ENCODE peak calls at places on chromosomes 12 and 14, in seven cellular contexts. G is heart left ventricle, Q is Peyer's patch, W is fibroblast of lung, V is endodermal cell, P is bronchial epithelial cell, T is body of pancreas. Z is an unnamed sample.
A peak's percentile ranks its signal among the peaks of the same experiment; 100 is the strongest.

GRCh38 chr12:98745578-98746391 is 100.7 kb downstream of the APAF1 start:
- DNase-seq in V (peak; percentile 73), W (peak; percentile 21), Q (no peak), T (peak; percentile 14), P (no peak), G (no peak), Z (peak; percentile 33)

GRCh38 chr12:2058837-2059236 is 6.0 kb downstream of the CACNA1C start:
- DNase-seq in W (no peak), P (no peak), Q (no peak), T (no peak), G (no peak), V (peak; percentile 68), Z (no peak)

GRCh38 chr12:51188359-51189051 is 15.6 kb upstream of the TFCP2 start:
- DNase-seq in P (no peak), W (no peak), T (no peak), V (no peak), Q (peak; percentile 31), G (no peak), Z (no peak)

GRCh38 chr14:92644166-92644565 is 104.3 kb downstream of the LGMN start:
- DNase-seq in Q (no peak), G (no peak), P (peak; percentile 90), V (no peak), T (no peak), W (peak; percentile 52), Z (no peak)

GRCh38 chr12:84689638-84690037 is 223.0 kb downstream of the SLC6A15 start:
- DNase-seq in W (no peak), V (peak; percentile 55), P (no peak), Q (no peak), T (no peak), G (no peak), Z (no peak)

GRCh38 chr14:75831971-75832370 is 149.8 kb downstream of the TGFB3 start:
- DNase-seq in Q (no peak), T (peak; percentile 83), W (peak; percentile 42), G (no peak), V (no peak), P (peak; percentile 96), Z (no peak)

GRCh38 chr14:79325071-79325470 is 886.2 kb downstream of the DIO2 start:
- DNase-seq in W (peak; percentile 62), T (peak; percentile 16), Q (no peak), P (no peak), G (no peak), V (no peak), Z (no peak)

GRCh38 chr14:36553650-36554260 is 28.7 kb downstream of the NKX2-8 start:
- DNase-seq in Q (no peak), W (peak; percentile 60), T (peak; percentile 25), G (no peak), V (peak; percentile 54), P (peak; percentile 44), Z (peak; percentile 36)

GRCh38 chr14:99333841-99334240 is 61.8 kb upstream of the BCL11B start:
- DNase-seq in V (peak; percentile 48), T (no peak), G (no peak), Q (no peak), P (no peak), W (no peak), Z (no peak)

GRCh38 chr14:37253905-37254304 is 56.2 kb downstream of the MIPOL1 start:
- DNase-seq in V (no peak), P (peak; percentile 72), G (peak; percentile 9), T (no peak), Q (no peak), W (peak; percentile 64), Z (no peak)

DNA sequence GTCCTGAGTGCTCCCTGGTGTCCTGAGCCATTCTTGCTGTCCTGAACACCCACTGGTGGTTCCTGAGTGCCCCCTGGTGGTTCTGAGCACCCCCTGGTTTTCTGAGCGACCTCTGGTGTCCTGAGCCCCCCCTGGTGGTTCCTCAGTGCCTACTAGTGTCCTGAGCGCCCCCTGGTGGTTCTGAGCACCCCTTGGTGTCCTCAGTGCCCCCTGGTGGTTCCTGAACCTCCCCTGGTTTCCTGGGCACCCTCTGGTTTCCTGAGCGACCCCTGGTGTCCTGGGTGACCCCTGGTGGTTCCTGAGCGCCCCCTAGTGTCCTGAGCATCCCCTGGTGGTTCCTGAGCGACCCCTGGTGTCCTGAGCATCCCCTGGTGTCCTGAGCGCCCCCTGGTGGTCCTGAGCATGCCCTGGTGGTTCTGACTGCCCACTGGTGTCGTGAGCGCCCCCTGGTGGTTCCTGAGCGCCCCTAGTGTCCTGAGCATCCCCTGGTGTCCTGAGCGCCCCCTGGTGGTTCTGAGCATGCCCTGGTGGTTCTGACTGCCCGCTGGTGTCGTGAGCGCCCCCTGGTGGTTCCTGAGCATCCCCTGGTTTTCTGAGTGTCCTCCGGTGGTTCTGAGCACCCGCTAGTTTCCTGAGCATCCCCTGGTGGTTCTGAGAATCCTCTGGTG is 473.1 kb downstream of the TMEM121 start:
- DNase-seq in Q (no peak), G (peak; percentile 47), P (no peak), T (peak; percentile 55), V (peak; percentile 72), W (no peak), Z (no peak)
- TF ChIP-seq CTCF in Q (peak; percentile 6), G (peak; percentile 38), P (peak; percentile 14), T (no peak), V (peak; percentile 46), W (peak; percentile 20), Z (peak; percentile 42)

GRCh38 chr14:23344481-23344880 is 8.2 kb downstream of the SLC22A17 start:
- DNase-seq in V (peak; percentile 10), W (no peak), G (no peak), T (no peak), Q (no peak), P (no peak), Z (no peak)
- H3K4me3 ChIP-seq in V (peak overlapping the region; percentile 61), W (no peak overlapping the region), G (no peak overlapping the region), T (no peak overlapping the region), Q (no peak overlapping the region), P (no peak overlapping the region), Z (no peak overlapping the region)

DNA sequence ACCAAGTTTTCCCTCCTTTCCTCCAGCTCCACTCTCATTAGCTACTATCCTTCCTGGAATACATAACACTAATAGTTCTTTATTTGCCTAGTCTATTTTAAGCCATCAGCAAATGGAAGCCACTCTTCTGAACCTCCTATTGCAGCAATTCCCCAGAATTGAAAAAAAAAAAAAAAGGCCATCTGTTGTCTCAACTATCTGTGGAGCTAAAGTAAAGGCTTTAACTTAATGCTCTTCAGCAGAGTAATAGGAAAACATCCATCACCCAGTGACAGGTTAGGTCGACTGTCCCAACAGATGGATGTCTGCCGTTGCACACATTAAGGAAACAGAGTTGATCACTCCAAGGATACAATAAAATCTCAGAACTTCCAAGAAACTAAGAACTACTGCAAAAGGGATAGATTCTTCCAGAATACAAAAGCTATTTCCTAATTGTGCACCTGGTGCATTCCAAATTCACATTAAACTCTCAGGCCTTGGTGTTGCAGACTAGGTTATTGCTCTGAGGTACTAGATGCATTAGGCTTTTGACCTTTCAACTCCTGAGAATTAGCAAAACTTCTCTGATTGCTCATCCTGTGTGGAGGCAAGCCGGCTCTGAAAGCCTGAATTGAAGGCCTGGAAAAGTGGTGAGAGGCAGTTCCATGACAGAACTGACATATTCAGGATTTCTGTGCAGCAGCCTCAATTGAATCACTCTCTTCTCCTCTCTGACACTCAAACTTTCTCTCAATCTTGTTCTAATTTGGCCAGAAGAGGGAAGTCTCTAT is 238.4 kb upstream of the HMGA2 start:
- DNase-seq in V (no peak), T (no peak), W (no peak), G (no peak), P (no peak), Q (no peak), Z (no peak)
- TF ChIP-seq CTCF in V (no peak), T (no peak), W (no peak), G (no peak), P (no peak), Q (no peak), Z (no peak)

GRCh38 chr14:53953002-53953827 is 3.4 kb downstream of the BMP4 start:
- DNase-seq in T (peak; percentile 73), W (peak; percentile 90), Q (peak; percentile 43), V (peak; percentile 93), P (peak; percentile 52), G (peak; percentile 90), Z (peak; percentile 93)

GRCh38 chr14:53950031-53950793 is 6.4 kb downstream of the BMP4 start:
- DNase-seq in T (no peak), Q (no peak), G (no peak), V (no peak), W (no peak), P (no peak), Z (no peak)

GRCh38 chr14:53952533-53952932 is 4.1 kb downstream of the BMP4 start:
- DNase-seq in V (peak; percentile 74), T (no peak), Q (no peak), P (no peak), G (no peak), W (peak; percentile 26), Z (no peak)

GRCh38 chr14:53953828-53954550 is 2.6 kb downstream of the BMP4 start:
- DNase-seq in T (peak; percentile 39), W (peak; percentile 54), V (no peak), Q (no peak), G (peak; percentile 39), P (no peak), Z (peak; percentile 62)

DNA sequence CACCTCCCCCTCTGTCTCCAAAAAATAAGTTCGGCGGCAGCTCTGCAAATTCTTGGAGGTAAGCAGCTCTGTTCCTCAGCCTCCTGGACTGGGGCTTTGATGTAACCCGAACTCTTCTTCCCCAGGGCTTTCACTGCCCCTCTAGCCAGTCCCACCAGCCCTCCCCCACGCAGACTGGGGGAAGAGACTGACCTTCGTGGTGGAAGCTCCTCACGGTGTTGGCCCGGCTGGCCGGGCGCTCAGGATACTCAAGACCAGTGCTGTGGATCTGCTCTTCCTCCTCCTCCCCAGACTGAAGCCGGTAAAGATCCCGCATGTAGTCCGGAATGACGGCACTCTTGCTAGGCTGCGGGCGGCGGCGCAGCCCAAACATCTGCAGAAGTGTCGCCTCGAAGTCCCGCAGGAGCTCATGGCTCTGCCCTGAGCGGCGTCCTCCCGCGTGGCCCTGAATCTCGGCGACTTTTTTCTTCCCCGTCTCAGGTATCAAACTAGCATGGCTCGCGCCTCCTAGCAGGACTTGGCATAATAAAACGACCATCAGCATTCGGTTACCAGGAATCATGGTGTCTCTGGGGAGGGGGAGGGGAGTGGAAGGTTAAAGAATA is 4.9 kb downstream of the BMP4 start:
- DNase-seq in W (peak; percentile 19), Q (no peak), P (no peak), G (no peak), T (no peak), V (peak; percentile 77), Z (no peak)
- H3K4me3 ChIP-seq in W (peak overlapping the region; percentile 88), Q (peak overlapping the region; percentile 76), P (peak overlapping the region; percentile 12), G (peak overlapping the region; percentile 80), T (no peak overlapping the region), V (peak overlapping the region; percentile 85), Z (peak overlapping the region; percentile 76)

GRCh38 chr12:79555006-79555925 is 135.5 kb downstream of the PAWR start:
- DNase-seq in V (no peak), P (peak; percentile 28), Q (no peak), G (no peak), T (no peak), W (peak; percentile 84), Z (no peak)
- TF ChIP-seq CTCF in V (peak; percentile 76), P (peak; percentile 25), Q (peak; percentile 26), G (peak; percentile 50), T (no peak), W (peak; percentile 71), Z (peak; percentile 72)